ENCODE peak calls at places on chromosomes 12 and 14, in four cellular contexts. O, X, P and T are unnamed samples.

GRCh38 chr14:88168498-88169165 is 154.4 kb downstream of the KCNK10 start:
- DNase-seq in O (peak), X (peak), P (peak), T (peak)

GRCh38 chr14:88327497-88327896 is 4.4 kb upstream of the KCNK10 start:
- DNase-seq in O (no peak), X (no peak), P (no peak), T (no peak)

GRCh38 chr12:84183576-84183975 is 729.0 kb downstream of the SLC6A15 start:
- DNase-seq in O (no peak), X (no peak), P (no peak), T (no peak)

GRCh38 chr12:24905431-24905830 is 43.5 kb downstream of the BCAT1 start:
- DNase-seq in O (no peak), X (no peak), P (no peak), T (no peak)

GRCh38 chr12:111578276-111578970 is 20.7 kb downstream of the ATXN2 start:
- DNase-seq in O (peak), X (peak), P (no peak), T (peak)

GRCh38 chr12:68175566-68176033 is 16.1 kb upstream of the IFNG start:
- DNase-seq in O (no peak), X (no peak), P (no peak), T (no peak)

GRCh38 chr12:94615284-94616216 is 34.8 kb downstream of the TMCC3 start:
- DNase-seq in O (peak), X (peak), P (no peak), T (peak)

GRCh38 chr12:11672361-11672760 is 22.9 kb downstream of the ETV6 start:
- DNase-seq in O (no peak), X (no peak), P (no peak), T (no peak)

GRCh38 chr14:61973981-61974380 is 211.8 kb downstream of the SNAPC1 start:
- DNase-seq in O (no peak), X (no peak), P (no peak), T (no peak)

GRCh38 chr14:56964885-56965284 is 154.6 kb upstream of the OTX2 start:
- DNase-seq in O (no peak), X (no peak), P (no peak), T (no peak)

GRCh38 chr12:77943466-77943865 is 112.8 kb downstream of the NAV3 start:
- DNase-seq in O (peak), X (peak), P (no peak), T (no peak)

DNA sequence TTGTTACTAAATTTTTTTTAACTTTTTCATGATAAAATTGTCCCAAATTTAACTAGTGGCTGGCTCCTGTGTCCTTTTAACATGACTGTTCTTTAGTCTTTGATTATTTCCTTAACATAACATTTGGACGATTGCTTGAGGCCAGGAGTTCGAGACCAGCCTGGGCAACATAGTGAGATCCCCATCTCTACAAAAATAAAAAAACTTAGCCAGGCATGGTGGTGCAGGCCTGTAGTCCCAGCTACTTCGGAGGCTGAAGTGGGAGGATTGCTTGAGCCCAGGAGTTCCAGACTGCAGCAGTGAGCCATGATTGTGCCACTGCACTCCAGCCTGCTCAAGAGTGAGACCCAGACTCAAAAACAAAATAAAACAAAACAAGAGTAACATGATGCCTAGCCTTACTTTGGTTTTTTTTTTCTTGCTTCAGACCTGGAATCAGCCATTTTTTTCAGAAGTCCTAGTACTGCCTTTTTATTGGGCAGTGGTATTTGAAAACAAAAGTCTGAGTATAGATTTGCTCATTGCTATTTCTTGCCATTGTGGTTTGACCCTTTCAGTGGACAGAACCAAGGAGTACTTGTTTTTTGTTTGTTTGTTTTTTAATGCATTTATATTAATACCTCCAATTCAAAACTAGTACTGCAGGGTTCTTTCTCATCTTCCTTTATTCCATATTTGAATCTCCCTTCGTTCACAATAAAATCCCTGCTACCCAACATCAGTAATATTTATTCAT is 4.8 kb downstream of the TOGARAM1 start:
- DNase-seq in O (no peak), X (no peak), P (no peak), T (no peak)
- TF ChIP-seq JUN in O (no peak), X (no peak), P (no peak), T (no peak)

GRCh38 chr12:101552277-101552676 is 42.5 kb upstream of the MYBPC1 start:
- DNase-seq in O (no peak), X (peak), P (no peak), T (no peak)
- TF ChIP-seq JUN in O (no peak), X (no peak), P (no peak), T (no peak)

DNA sequence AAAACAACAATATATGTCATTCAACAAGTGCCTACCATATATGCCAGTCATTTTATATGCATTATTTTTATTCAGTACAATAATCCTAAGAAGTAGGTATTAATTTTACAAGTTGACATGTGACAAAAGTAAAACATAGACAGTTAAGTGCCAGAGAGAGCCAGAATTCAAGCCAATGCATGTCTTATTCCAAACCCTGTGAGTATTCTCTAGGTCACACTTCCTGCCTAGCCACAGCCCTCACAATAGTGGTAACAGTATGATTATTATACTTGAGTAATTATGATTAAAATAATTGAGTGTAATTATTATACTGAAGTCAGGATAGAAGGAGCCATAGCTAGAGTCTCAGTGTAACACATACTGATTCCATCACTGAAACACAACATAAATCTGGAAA is 52.2 kb downstream of the KIF21A start:
- DNase-seq in O (no peak), X (no peak), P (no peak), T (no peak)
- TF ChIP-seq JUN in O (no peak), X (no peak), P (no peak), T (no peak)

GRCh38 chr14:87161502-87161901 is 831.5 kb downstream of the GALC start:
- DNase-seq in O (no peak), X (no peak), P (no peak), T (no peak)
- TF ChIP-seq JUN in O (no peak), X (no peak), P (no peak), T (no peak)

GRCh38 chr12:132451836-132452195 is 38.1 kb upstream of the FBRSL1 start:
- DNase-seq in O (no peak), X (no peak), P (no peak), T (no peak)
- TF ChIP-seq JUN in O (no peak), X (no peak), P (no peak), T (no peak)

DNA sequence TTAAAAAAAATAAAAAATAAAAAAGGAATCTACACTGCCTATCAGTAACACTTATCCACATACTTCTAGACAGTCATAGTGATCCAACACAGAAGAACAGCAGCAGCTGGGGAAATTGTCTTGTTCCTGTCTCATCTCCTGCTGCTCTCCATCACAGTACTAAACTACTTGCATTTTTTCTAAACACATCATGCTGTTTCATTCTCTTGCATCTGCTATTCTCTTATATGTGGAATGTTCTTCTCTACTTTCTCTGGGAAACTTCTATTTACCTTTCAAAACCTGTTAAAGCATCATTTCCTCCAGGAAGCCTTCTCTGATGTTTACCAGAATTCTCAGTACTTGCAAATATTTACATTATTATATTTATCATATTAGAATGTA is 57.0 kb downstream of the ATF7 start:
- DNase-seq in O (no peak), X (no peak), P (no peak), T (no peak)
- TF ChIP-seq JUN in O (no peak), X (no peak), P (no peak), T (no peak)

DNA sequence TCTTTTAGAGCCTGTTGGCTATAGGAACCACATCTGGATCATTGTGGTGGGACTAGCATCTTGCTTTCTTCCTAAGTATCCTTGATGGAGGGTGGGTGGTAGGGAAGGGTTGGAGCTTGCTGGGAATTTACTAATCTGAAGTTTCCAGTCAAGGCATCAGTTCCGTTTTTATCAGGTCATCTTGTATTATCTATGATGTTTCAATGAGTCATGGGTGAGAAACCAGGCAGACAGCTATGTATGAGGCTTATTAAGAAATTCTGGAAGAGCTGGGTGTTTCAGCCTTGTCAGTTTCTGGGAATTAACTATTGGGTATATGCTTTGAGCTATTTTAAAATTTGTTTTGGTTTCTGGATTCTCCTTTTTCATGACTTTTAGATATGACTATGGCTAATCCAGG is 11.3 kb downstream of the TSFM start:
- DNase-seq in O (peak), X (no peak), P (no peak), T (no peak)
- TF ChIP-seq JUN in O (no peak), X (no peak), P (no peak), T (no peak)

GRCh38 chr12:76031081-76031413 is 529 bp downstream of the PHLDA1 start:
- DNase-seq in O (no peak), X (no peak), P (no peak), T (no peak)

GRCh38 chr12:76031414-76032042 is at the start of gene PHLDA1:
- DNase-seq in O (peak), X (peak), P (peak), T (peak)

GRCh38 chr12:76030378-76031080 is 1.0 kb downstream of the PHLDA1 start:
- DNase-seq in O (peak), X (peak), P (peak), T (no peak)

GRCh38 chr12:76028649-76029277 is 2.8 kb downstream of the PHLDA1 start:
- DNase-seq in O (peak), X (no peak), P (no peak), T (peak)

DNA sequence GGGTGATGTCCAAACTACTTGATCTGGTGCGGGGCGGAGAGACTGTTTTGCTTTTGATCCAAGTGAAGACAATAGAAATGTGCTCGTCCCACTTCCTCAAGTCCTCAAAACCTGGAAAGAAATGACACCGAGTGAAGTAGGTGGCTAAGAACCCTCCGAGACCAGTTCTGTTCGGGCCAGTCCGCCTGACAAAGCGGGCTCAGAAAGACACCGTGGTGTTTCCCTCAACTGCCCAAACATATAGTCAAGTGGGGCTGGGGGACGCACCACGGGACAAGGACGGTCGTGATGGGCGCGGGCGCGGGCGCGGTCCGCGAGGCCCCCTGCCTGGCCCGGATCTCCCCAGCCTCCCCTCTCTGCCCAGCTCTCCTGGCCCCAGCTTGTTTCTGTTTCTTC is 1.6 kb downstream of the PHLDA1 start:
- DNase-seq in O (peak), X (peak), P (peak), T (no peak)
- TF ChIP-seq JUN in O (no peak), X (peak), P (no peak), T (no peak)